ENCODE peak calls at places on chromosomes 16 and 17, in eight cellular contexts. One of them, this sample, is unnamed.

GRCh38 chr17:62827722-62828498 is 19.8 kb upstream of the MARCHF10 start:
- DNase-seq in neural progenitor cell: peak
- DNase-seq in brain microvascular endothelial cell: peak
- DNase-seq in iPS DF 6.9: no peak
- DNase-seq in fibroblast of lung: peak
- DNase-seq in SJSA1: no peak
- DNase-seq in RWPE1: no peak
- DNase-seq in lower lobe of right lung: no peak
- DNase-seq in this sample: no peak

GRCh38 chr17:51590071-51590470 is 329.7 kb downstream of the UTP18 start:
- DNase-seq in neural progenitor cell: no peak
- DNase-seq in brain microvascular endothelial cell: no peak
- DNase-seq in iPS DF 6.9: no peak
- DNase-seq in fibroblast of lung: no peak
- DNase-seq in SJSA1: no peak
- DNase-seq in RWPE1: no peak
- DNase-seq in lower lobe of right lung: no peak
- DNase-seq in this sample: no peak

GRCh38 chr16:55527885-55528284 is 19.0 kb downstream of the LPCAT2 start:
- DNase-seq in neural progenitor cell: no peak
- DNase-seq in brain microvascular endothelial cell: no peak
- DNase-seq in iPS DF 6.9: no peak
- DNase-seq in fibroblast of lung: no peak
- DNase-seq in SJSA1: no peak
- DNase-seq in RWPE1: no peak
- DNase-seq in lower lobe of right lung: no peak
- DNase-seq in this sample: no peak

GRCh38 chr16:10641953-10642949 is 52.5 kb downstream of the TEKT5 start:
- DNase-seq in neural progenitor cell: peak
- DNase-seq in brain microvascular endothelial cell: no peak
- DNase-seq in iPS DF 6.9: no peak
- DNase-seq in fibroblast of lung: no peak
- DNase-seq in SJSA1: no peak
- DNase-seq in RWPE1: no peak
- DNase-seq in lower lobe of right lung: no peak
- DNase-seq in this sample: no peak

GRCh38 chr17:48478224-48479013 is 48.4 kb upstream of the SKAP1 start:
- DNase-seq in neural progenitor cell: no peak
- DNase-seq in brain microvascular endothelial cell: no peak
- DNase-seq in iPS DF 6.9: no peak
- DNase-seq in fibroblast of lung: no peak
- DNase-seq in SJSA1: no peak
- DNase-seq in RWPE1: no peak
- DNase-seq in lower lobe of right lung: no peak
- DNase-seq in this sample: no peak

GRCh38 chr16:70576431-70577255 is 53.0 kb downstream of the SF3B3 start:
- DNase-seq in neural progenitor cell: no peak
- DNase-seq in brain microvascular endothelial cell: peak
- DNase-seq in iPS DF 6.9: no peak
- DNase-seq in fibroblast of lung: peak
- DNase-seq in SJSA1: no peak
- DNase-seq in RWPE1: peak
- DNase-seq in lower lobe of right lung: no peak
- DNase-seq in this sample: no peak

GRCh38 chr17:29155235-29155965 is 24.8 kb downstream of the MYO18A start:
- DNase-seq in neural progenitor cell: no peak
- DNase-seq in brain microvascular endothelial cell: no peak
- DNase-seq in iPS DF 6.9: no peak
- DNase-seq in fibroblast of lung: peak
- DNase-seq in SJSA1: peak
- DNase-seq in RWPE1: peak
- DNase-seq in lower lobe of right lung: peak
- DNase-seq in this sample: peak

GRCh38 chr16:20023190-20023589 is 50.5 kb downstream of the GPR139 start:
- DNase-seq in neural progenitor cell: peak
- DNase-seq in brain microvascular endothelial cell: peak
- DNase-seq in iPS DF 6.9: no peak
- DNase-seq in fibroblast of lung: peak
- DNase-seq in SJSA1: no peak
- DNase-seq in RWPE1: no peak
- DNase-seq in lower lobe of right lung: no peak
- DNase-seq in this sample: no peak

GRCh38 chr17:65231662-65232335 is 94.6 kb downstream of the RGS9 start:
- DNase-seq in neural progenitor cell: peak
- DNase-seq in brain microvascular endothelial cell: peak
- DNase-seq in iPS DF 6.9: peak
- DNase-seq in fibroblast of lung: peak
- DNase-seq in SJSA1: peak
- DNase-seq in RWPE1: peak
- DNase-seq in lower lobe of right lung: no peak
- DNase-seq in this sample: peak

GRCh38 chr17:34725740-34726139 is 146.4 kb downstream of the TMEM132E start:
- DNase-seq in neural progenitor cell: no peak
- DNase-seq in brain microvascular endothelial cell: no peak
- DNase-seq in iPS DF 6.9: no peak
- DNase-seq in fibroblast of lung: no peak
- DNase-seq in SJSA1: no peak
- DNase-seq in RWPE1: no peak
- DNase-seq in lower lobe of right lung: no peak
- DNase-seq in this sample: no peak

GRCh38 chr17:32777436-32777835 is 99.5 kb downstream of the MYO1D start:
- DNase-seq in neural progenitor cell: no peak
- DNase-seq in brain microvascular endothelial cell: peak
- DNase-seq in iPS DF 6.9: no peak
- DNase-seq in fibroblast of lung: no peak
- DNase-seq in SJSA1: no peak
- DNase-seq in RWPE1: peak
- DNase-seq in lower lobe of right lung: no peak
- DNase-seq in this sample: no peak

GRCh38 chr17:77317091-77317519 is 176.3 kb downstream of the SEC14L1 start:
- DNase-seq in neural progenitor cell: no peak
- DNase-seq in brain microvascular endothelial cell: no peak
- DNase-seq in iPS DF 6.9: no peak
- DNase-seq in fibroblast of lung: no peak
- DNase-seq in SJSA1: no peak
- DNase-seq in RWPE1: no peak
- DNase-seq in lower lobe of right lung: no peak
- DNase-seq in this sample: no peak

GRCh38 chr16:67406111-67406593 is 10.1 kb downstream of the ZDHHC1 start:
- DNase-seq in neural progenitor cell: no peak
- DNase-seq in brain microvascular endothelial cell: no peak
- DNase-seq in iPS DF 6.9: no peak
- DNase-seq in fibroblast of lung: no peak
- DNase-seq in SJSA1: no peak
- DNase-seq in RWPE1: no peak
- DNase-seq in lower lobe of right lung: no peak
- DNase-seq in this sample: no peak

GRCh38 chr16:67407788-67408452 is 8.4 kb downstream of the ZDHHC1 start:
- DNase-seq in neural progenitor cell: no peak
- DNase-seq in brain microvascular endothelial cell: no peak
- DNase-seq in iPS DF 6.9: no peak
- DNase-seq in fibroblast of lung: no peak
- DNase-seq in SJSA1: no peak
- DNase-seq in RWPE1: no peak
- DNase-seq in lower lobe of right lung: no peak
- DNase-seq in this sample: no peak

GRCh38 chr16:67405336-67405735 is 10.9 kb downstream of the ZDHHC1 start:
- DNase-seq in neural progenitor cell: no peak
- DNase-seq in brain microvascular endothelial cell: no peak
- DNase-seq in iPS DF 6.9: no peak
- DNase-seq in fibroblast of lung: no peak
- DNase-seq in SJSA1: no peak
- DNase-seq in RWPE1: no peak
- DNase-seq in lower lobe of right lung: no peak
- DNase-seq in this sample: no peak

GRCh38 chr16:67406628-67407027 is 9.6 kb downstream of the ZDHHC1 start:
- DNase-seq in neural progenitor cell: no peak
- DNase-seq in brain microvascular endothelial cell: peak
- DNase-seq in iPS DF 6.9: no peak
- DNase-seq in fibroblast of lung: peak
- DNase-seq in SJSA1: no peak
- DNase-seq in RWPE1: peak
- DNase-seq in lower lobe of right lung: no peak
- DNase-seq in this sample: no peak

DNA sequence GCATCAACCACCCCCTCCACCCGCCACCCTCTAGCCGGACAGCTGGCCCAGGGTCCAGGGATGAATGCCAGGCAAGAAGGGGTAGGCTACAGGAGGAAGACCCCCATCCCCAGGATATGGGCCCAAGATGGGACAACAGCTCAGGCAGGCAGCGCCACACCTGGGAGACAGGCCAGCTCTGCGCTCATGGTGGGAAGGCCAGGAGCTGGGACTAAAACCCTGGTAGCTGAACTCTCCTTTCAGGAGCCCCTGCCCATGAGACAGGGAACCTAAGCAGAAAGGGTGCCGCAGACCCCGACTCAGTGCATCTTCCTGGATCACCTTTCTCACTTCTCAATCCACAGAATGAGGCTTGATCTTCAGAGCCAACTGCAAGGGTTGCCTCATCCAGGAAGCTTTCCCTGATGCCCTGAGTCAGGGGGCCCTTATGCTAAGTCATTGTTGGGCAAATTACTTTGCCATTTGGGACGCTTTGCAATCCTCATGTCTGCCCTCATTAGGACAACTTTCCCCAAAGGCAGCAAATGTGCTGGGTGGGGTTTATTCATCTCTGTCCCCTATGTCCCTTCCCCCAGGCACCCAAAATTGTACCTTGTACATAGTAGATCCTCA is 9.0 kb downstream of the ZDHHC1 start:
- DNase-seq in neural progenitor cell: no peak
- DNase-seq in brain microvascular endothelial cell: no peak
- DNase-seq in iPS DF 6.9: no peak
- DNase-seq in fibroblast of lung: no peak
- DNase-seq in SJSA1: no peak
- DNase-seq in RWPE1: no peak
- DNase-seq in lower lobe of right lung: no peak
- DNase-seq in this sample: no peak
- H3K27ac ChIP-seq in neural progenitor cell: no peak
- H3K27ac ChIP-seq in brain microvascular endothelial cell: peak
- H3K27ac ChIP-seq in iPS DF 6.9: no peak
- H3K27ac ChIP-seq in fibroblast of lung: peak
- H3K27ac ChIP-seq in SJSA1: no peak
- H3K27ac ChIP-seq in RWPE1: peak
- H3K27ac ChIP-seq in lower lobe of right lung: no peak
- H3K27ac ChIP-seq in this sample: no peak

DNA sequence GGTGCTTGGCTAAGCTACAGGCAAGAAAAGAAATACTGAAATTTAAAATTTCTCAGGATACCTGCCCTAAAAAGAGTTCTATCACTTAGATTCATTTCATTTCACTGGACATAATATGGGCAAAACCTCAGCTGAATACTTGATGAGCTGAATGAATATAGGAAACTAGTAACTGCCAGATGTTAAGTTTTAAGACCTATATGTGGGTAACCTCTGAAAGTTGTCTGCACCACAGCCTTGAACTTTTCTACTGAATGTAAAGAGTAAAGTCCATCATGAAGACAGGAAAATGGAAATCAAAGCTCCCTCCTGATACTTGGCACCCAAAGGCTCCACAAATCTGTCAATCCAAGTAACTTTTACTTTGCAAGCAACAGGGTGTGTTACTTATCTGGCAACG is 50.8 kb downstream of the HIC1 start:
- DNase-seq in neural progenitor cell: no peak
- DNase-seq in brain microvascular endothelial cell: no peak
- DNase-seq in iPS DF 6.9: no peak
- DNase-seq in fibroblast of lung: no peak
- DNase-seq in SJSA1: no peak
- DNase-seq in RWPE1: no peak
- DNase-seq in lower lobe of right lung: no peak
- DNase-seq in this sample: no peak
- H3K27ac ChIP-seq in neural progenitor cell: no peak
- H3K27ac ChIP-seq in brain microvascular endothelial cell: no peak
- H3K27ac ChIP-seq in iPS DF 6.9: no peak
- H3K27ac ChIP-seq in fibroblast of lung: no peak
- H3K27ac ChIP-seq in SJSA1: no peak
- H3K27ac ChIP-seq in RWPE1: no peak
- H3K27ac ChIP-seq in lower lobe of right lung: no peak
- H3K27ac ChIP-seq in this sample: no peak

DNA sequence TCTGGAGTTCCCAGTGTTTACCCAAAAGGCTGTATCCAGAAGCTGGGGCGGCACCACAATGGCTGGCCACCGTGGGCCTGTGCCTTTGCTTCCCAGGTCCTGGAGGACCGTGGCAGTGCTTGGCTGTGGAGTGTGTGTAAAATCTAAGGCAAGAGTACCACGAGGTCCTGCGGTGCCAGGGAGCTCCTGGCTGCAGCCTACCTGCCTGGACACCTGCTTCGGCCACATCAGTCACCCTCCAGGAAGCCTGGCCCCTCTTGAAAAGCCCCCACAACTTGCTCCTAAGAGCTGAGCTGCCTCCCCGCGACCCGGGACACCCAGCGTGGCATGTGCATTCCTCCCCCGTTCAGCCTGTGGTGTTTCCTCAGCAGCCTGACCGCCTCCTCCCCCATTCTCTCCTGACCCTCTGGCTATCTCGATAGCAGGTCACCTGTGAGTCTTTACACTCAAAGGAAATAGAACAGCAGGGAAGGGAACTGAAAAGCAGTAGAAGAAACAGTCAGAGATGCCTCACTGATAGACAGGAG is 7.9 kb downstream of the TIMM22 start:
- DNase-seq in neural progenitor cell: no peak
- DNase-seq in brain microvascular endothelial cell: no peak
- DNase-seq in iPS DF 6.9: no peak
- DNase-seq in fibroblast of lung: no peak
- DNase-seq in SJSA1: no peak
- DNase-seq in RWPE1: no peak
- DNase-seq in lower lobe of right lung: no peak
- DNase-seq in this sample: no peak
- H3K27ac ChIP-seq in neural progenitor cell: no peak
- H3K27ac ChIP-seq in brain microvascular endothelial cell: no peak
- H3K27ac ChIP-seq in iPS DF 6.9: no peak
- H3K27ac ChIP-seq in fibroblast of lung: no peak
- H3K27ac ChIP-seq in SJSA1: no peak
- H3K27ac ChIP-seq in RWPE1: peak
- H3K27ac ChIP-seq in lower lobe of right lung: peak
- H3K27ac ChIP-seq in this sample: no peak

DNA sequence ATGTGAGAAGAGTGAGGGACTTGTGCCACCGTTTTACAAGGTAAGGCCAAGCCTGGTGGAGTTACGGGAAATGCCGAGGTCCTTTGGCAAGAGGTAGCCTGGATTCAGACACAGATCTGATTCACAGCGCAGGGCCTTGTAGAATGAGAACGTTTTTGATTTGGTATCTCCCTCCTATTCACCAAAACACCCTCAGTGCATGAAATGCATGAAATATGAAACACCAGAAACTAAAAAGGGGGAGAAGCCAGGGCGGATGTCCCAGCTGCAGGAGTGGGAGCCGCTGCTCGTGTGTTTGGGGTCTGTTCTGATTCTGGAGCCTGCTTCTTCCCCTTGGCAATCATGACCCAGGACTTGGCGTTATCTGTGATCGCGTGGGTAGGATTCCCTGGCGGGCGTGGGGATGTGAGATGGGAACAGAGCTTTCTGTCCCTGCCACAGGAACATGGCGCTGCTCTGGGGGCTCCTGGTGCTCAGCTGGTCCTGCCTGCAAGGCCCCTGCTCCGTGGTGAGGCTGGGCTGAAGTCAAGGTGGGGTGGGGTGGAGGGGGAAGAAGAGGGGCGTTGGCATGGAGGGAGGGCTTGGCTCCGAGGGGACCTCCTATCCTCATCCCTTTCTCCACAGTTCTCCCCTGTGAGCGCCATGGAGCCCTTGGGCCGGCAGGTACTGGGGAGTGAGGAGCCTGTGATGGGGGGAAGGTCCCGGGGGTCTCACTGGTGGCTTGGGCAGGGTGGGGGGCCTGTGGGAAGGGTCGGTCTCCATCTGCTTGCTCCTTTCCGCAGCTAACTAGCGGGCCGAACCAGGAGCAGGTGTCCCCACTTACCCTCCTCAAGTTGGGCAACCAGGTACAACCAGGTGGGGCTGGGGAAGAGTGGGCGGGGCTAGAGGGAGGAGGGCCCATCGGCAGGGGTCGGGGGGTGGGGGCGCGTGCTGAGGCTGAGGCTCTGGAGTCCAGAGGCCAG is 2.2 kb downstream of the SERPINF2 start:
- DNase-seq in neural progenitor cell: no peak
- DNase-seq in brain microvascular endothelial cell: no peak
- DNase-seq in iPS DF 6.9: no peak
- DNase-seq in fibroblast of lung: no peak
- DNase-seq in SJSA1: peak
- DNase-seq in RWPE1: no peak
- DNase-seq in lower lobe of right lung: no peak
- DNase-seq in this sample: no peak
- H3K27ac ChIP-seq in neural progenitor cell: no peak
- H3K27ac ChIP-seq in brain microvascular endothelial cell: no peak
- H3K27ac ChIP-seq in iPS DF 6.9: no peak
- H3K27ac ChIP-seq in fibroblast of lung: no peak
- H3K27ac ChIP-seq in SJSA1: no peak
- H3K27ac ChIP-seq in RWPE1: peak
- H3K27ac ChIP-seq in lower lobe of right lung: no peak
- H3K27ac ChIP-seq in this sample: no peak